ENCODE peak calls at places on chromosomes 13 and 19, in ten cellular contexts. F is heart left ventricle, W is RWPE2, Z is Caco-2, G is neural progenitor cell, S is IMR-90, C is adrenal gland, U is astrocyte, T is left lung, O is H1. E is an unnamed sample.
A peak's percentile ranks its signal among the peaks of the same experiment; 100 is the strongest.

GRCh38 chr19:7507884-7508283 is 8.0 kb upstream of the ZNF358 start:
- DNase-seq in U (peak; percentile 65), S (peak; percentile 80), F (no peak), Z (peak; percentile 81), O (peak; percentile 60), C (peak; percentile 99), W (peak; percentile 96), G (peak; percentile 73), T (peak; percentile 97), E (peak; percentile 83)

GRCh38 chr19:3792114-3792513 is 5.9 kb upstream of the MATK start:
- DNase-seq in F (no peak), C (no peak), T (no peak), S (no peak), U (no peak), W (no peak), G (no peak), O (no peak), Z (no peak), E (no peak)

GRCh38 chr19:13017306-13018036 is 22.2 kb downstream of the NFIX start:
- DNase-seq in O (no peak), G (no peak), Z (no peak), U (no peak), T (peak; percentile 41), S (no peak), W (no peak), C (no peak), F (no peak), E (no peak)

GRCh38 chr13:30396434-30397075 is 25.7 kb upstream of the UBE2L5 start:
- DNase-seq in T (no peak), Z (no peak), G (no peak), O (no peak), S (peak; percentile 19), C (peak; percentile 27), F (no peak), W (no peak), U (peak; percentile 30), E (no peak)

GRCh38 chr19:543912-544608 is at the start of gene GZMM:
- DNase-seq in F (no peak), Z (no peak), S (no peak), G (no peak), W (no peak), U (no peak), T (peak; percentile 73), O (no peak), C (no peak), E (no peak)

GRCh38 chr13:36302289-36302688 is 4.7 kb upstream of the CCDC169 start:
- DNase-seq in U (no peak), O (no peak), Z (no peak), F (no peak), G (no peak), T (no peak), S (no peak), W (no peak), C (no peak), E (no peak)

GRCh38 chr13:106105153-106105552 is 430.3 kb downstream of the EFNB2 start:
- DNase-seq in O (no peak), G (no peak), C (no peak), S (peak; percentile 11), U (no peak), Z (no peak), T (no peak), F (no peak), W (no peak), E (no peak)

GRCh38 chr13:48806522-48806921 is 152.8 kb downstream of the CYSLTR2 start:
- DNase-seq in F (no peak), C (no peak), G (no peak), Z (no peak), W (no peak), T (no peak), U (peak; percentile 13), O (no peak), S (peak; percentile 83), E (no peak)

GRCh38 chr19:54102421-54103169 is at the start of gene NDUFA3:
- DNase-seq in S (peak; percentile 98), Z (peak; percentile 99), O (peak; percentile 96), T (peak; percentile 100), C (peak; percentile 99), W (peak; percentile 98), G (peak; percentile 99), U (peak; percentile 90), F (peak; percentile 98), E (peak; percentile 99)

GRCh38 chr19:54094601-54095000 is 6.0 kb downstream of the OSCAR start:
- DNase-seq in O (no peak), U (no peak), F (no peak), W (no peak), S (no peak), C (no peak), Z (no peak), G (no peak), T (no peak), E (no peak)

GRCh38 chr19:54100560-54100959 is at the start of gene OSCAR:
- DNase-seq in Z (no peak), U (no peak), G (no peak), O (no peak), F (no peak), C (no peak), T (peak; percentile 83), S (no peak), W (no peak), E (no peak)

GRCh38 chr19:54095136-54095858 is 5.3 kb downstream of the OSCAR start:
- DNase-seq in C (no peak), W (no peak), G (no peak), S (no peak), T (peak; percentile 71), F (no peak), Z (no peak), U (no peak), O (no peak), E (no peak)

DNA sequence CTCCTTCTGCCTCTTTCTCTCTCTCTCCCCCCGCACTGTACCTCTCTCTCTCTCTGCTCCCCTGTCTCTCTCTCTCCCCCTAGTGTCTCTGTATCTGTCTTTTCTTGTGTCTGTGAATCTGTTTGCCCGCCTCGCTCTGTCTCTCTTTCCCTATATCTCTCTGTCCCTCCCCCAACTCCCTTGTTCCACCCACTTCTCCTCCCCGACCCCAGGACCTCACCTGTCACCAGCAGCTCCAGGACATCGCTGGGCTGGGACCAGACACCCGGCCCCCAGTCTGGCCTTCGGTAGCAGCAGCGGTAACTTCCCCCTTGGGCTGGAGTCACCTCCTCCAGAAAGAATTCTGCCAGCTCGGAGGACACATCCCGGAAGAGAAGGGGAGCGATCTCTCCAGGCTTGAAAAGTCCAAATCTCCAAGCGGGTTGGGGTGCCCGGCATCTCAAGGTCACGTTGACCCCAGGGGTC is 3.9 kb downstream of the OSCAR start:
- DNase-seq in S (peak; percentile 17), Z (peak; percentile 57), G (peak; percentile 23), T (peak; percentile 80), F (no peak), U (peak; percentile 42), W (no peak), O (no peak), C (no peak), E (no peak)
- H3K4me3 ChIP-seq in S (peak overlapping the region; percentile 38), Z (no peak overlapping the region), G (peak overlapping the region; percentile 40), T (peak overlapping the region; percentile 36), F (no peak overlapping the region), U (no peak overlapping the region), W (no peak overlapping the region), O (peak overlapping the region; percentile 9), C (no peak overlapping the region), E (peak overlapping the region; percentile 18)

GRCh38 chr13:52161193-52161646 is 1.8 kb upstream of the NEK3 start:
- DNase-seq in F (no peak), U (no peak), C (no peak), Z (no peak), S (no peak), O (no peak), G (no peak), W (no peak), T (no peak), E (no peak)

GRCh38 chr13:52160053-52160452 is 656 bp upstream of the NEK3 start:
- DNase-seq in T (no peak), Z (no peak), U (no peak), F (no peak), S (no peak), G (no peak), W (no peak), C (no peak), O (no peak), E (no peak)

GRCh38 chr13:52165410-52165809 is 6.0 kb upstream of the NEK3 start:
- DNase-seq in C (no peak), O (no peak), U (no peak), T (no peak), F (no peak), W (no peak), G (no peak), Z (no peak), S (no peak), E (no peak)

GRCh38 chr13:52164989-52165388 is 5.6 kb upstream of the NEK3 start:
- DNase-seq in U (no peak), F (no peak), G (no peak), S (no peak), Z (no peak), O (no peak), W (no peak), T (no peak), C (no peak), E (no peak)

DNA sequence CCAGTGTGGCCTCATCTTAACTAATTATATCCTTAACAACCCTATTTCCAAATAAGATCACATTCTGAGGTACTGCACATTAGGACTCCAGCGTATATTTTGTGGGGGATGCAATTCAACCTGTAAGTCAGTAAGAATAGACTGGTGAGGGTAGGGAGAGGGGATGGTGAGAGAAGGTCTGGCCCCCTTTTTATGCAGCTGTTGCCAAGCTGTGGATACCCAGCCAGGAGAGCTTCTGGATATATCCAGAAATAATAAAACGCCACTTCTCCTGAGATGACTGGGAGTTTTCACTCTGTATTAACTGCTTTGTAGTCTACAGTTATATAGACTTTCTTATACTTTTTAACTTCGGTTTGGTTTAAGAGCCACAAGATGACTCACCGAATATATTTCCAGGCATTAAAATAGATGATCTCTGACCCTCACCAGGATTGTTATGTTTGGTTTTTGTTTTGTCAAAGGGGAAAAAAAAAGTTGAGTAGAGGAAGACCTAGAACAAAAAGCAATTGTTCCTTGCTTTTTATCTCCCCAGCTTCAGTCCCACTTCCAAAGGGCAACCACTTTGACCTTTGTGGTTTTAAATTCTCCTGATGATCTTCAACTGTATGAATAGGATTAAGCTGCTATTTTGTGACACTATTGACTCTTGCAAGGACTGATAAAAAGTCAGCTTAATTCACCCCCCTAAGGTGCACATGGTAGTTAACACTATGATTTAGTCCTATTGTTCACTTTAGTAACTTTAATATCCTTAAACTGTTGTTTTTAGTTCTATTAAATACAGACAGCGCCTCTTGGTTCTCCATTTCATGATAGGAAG is 3.1 kb upstream of the NEK3 start:
- DNase-seq in T (no peak), O (no peak), S (peak; percentile 70), C (no peak), G (peak; percentile 31), Z (peak; percentile 50), U (peak; percentile 60), F (no peak), W (no peak), E (no peak)
- H3K4me1 ChIP-seq in T (peaks cover 4% of the 10 kb centered on the region), O (peaks cover 4% of the 10 kb centered on the region), S (peaks cover 7% of the 10 kb centered on the region), C (peaks cover 15% of the 10 kb centered on the region), G (peaks cover 22% of the 10 kb centered on the region), Z (peaks cover 46% of the 10 kb centered on the region), U (peaks cover 26% of the 10 kb centered on the region), F (no peaks in the 10 kb centered on the region), W (peaks cover 10% of the 10 kb centered on the region), E (peaks cover 4% of the 10 kb centered on the region)

GRCh38 chr19:39145180-39145953 is 19.8 kb downstream of the PAK4 start:
- DNase-seq in O (no peak), F (no peak), S (no peak), W (no peak), Z (no peak), U (no peak), G (no peak), T (peak; percentile 74), C (no peak), E (no peak)
- TF ChIP-seq CTCF in O (no peak), F (no peak), S (no peak), W (no peak), Z (no peak), U (no peak), G (no peak), T (no peak), C (no peak), E (no peak)

DNA sequence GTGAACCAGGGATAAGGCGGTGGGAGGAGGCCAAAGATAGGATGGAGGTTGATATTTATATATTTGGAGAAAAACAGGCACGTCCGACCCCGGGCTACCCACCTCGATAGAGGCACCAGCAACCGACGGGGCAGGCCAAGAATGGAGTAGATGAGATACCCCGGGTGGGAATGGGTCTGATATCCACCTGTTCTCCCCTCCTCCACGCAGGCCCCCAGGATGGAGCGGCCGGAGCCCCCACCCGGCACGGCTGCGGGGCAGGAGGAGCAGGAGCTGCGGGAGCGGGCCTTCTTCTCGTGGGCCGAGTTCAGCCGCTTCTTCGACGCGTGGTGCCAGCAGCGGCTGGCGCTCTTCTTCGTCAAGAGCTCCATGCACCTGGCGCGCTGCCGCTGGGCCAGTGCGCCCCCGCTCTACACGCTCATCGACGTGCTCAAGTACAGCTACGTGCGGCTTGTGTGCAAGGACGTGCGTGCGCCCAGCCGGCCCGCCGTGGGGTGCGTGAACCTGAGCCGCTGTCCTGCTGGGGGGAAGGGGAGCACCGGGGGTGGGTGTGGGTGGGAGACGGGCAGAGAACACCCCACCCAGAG is 1.2 kb downstream of the ZSWIM9 start:
- DNase-seq in C (no peak), U (no peak), S (no peak), F (no peak), W (no peak), T (peak; percentile 82), G (no peak), O (no peak), Z (no peak), E (no peak)
- H3K4me3 ChIP-seq in C (no peak overlapping the region), U (peak overlapping the region; percentile 84), S (peak overlapping the region; percentile 84), F (no peak overlapping the region), W (peak overlapping the region; percentile 100), T (peak overlapping the region; percentile 84), G (peak overlapping the region; percentile 97), O (peak overlapping the region; percentile 97), Z (peak overlapping the region; percentile 100), E (peak overlapping the region; percentile 88)

E was measured in psoas muscle.